ENCODE peak calls at places on chromosomes 6 and 20, in ten cellular contexts. O, Y, N, S, I, Q, A, H, B and Z are unnamed samples.

GRCh38 chr6:87916446-87916845 is 131.2 kb upstream of the SPACA1 start:
- DNase-seq in H (no peak), Y (no peak), N (no peak), Q (no peak), O (no peak), A (no peak), I (no peak), S (no peak), B (no peak), Z (no peak)

GRCh38 chr6:2565499-2565898 is 185.2 kb downstream of the MYLK4 start:
- DNase-seq in H (no peak), N (no peak), Q (no peak), Y (no peak), S (no peak), A (no peak), O (no peak), B (no peak), I (no peak), Z (no peak)

GRCh38 chr6:166907871-166908806 is 48.2 kb downstream of the RNASET2 start:
- DNase-seq in N (no peak), S (no peak), Y (no peak), H (no peak), A (no peak), B (no peak), O (no peak), Q (no peak), I (no peak), Z (no peak)

GRCh38 chr6:114712129-114712662 is 369.4 kb upstream of the HS3ST5 start:
- DNase-seq in B (no peak), S (no peak), N (no peak), Y (no peak), Q (no peak), I (no peak), O (no peak), H (no peak), A (no peak), Z (no peak)

GRCh38 chr6:150395388-150396009 is 26.7 kb downstream of the IYD start:
- DNase-seq in S (peak), O (no peak), H (peak), Q (no peak), I (peak), A (peak), Y (no peak), N (no peak), B (peak), Z (peak)

GRCh38 chr6:30344191-30344867 is 627 bp upstream of the RPP21 start:
- DNase-seq in I (no peak), B (peak), S (no peak), A (no peak), O (no peak), N (no peak), Y (no peak), Q (no peak), H (no peak), Z (no peak)

GRCh38 chr20:57143173-57143572 is 123.3 kb downstream of the BMP7 start:
- DNase-seq in Y (no peak), S (no peak), Q (no peak), O (no peak), H (no peak), B (no peak), A (no peak), N (no peak), I (no peak), Z (no peak)

GRCh38 chr20:48538856-48539255 is 288.9 kb downstream of the PREX1 start:
- DNase-seq in S (no peak), N (no peak), Y (no peak), Q (no peak), A (no peak), I (no peak), H (no peak), O (no peak), B (no peak), Z (no peak)

GRCh38 chr20:35582131-35582530 is 33.5 kb upstream of the SPAG4 start:
- DNase-seq in Q (no peak), S (no peak), I (no peak), Y (no peak), A (no peak), B (no peak), O (no peak), H (no peak), N (no peak), Z (no peak)

GRCh38 chr20:22227301-22227700 is 357.1 kb downstream of the FOXA2 start:
- DNase-seq in Q (no peak), B (no peak), S (no peak), N (no peak), I (no peak), Y (no peak), O (no peak), H (no peak), A (no peak), Z (no peak)

GRCh38 chr6:89117285-89118108 is at the start of gene SRSF12:
- DNase-seq in O (no peak), S (peak), Y (no peak), N (peak), H (peak), Q (no peak), I (peak), A (peak), B (peak), Z (peak)

GRCh38 chr6:121436172-121436965 is 923 bp downstream of the GJA1 start:
- DNase-seq in B (no peak), H (no peak), I (no peak), S (no peak), A (peak), Y (no peak), N (no peak), O (no peak), Q (no peak), Z (no peak)